ENCODE peak calls at places on chromosomes 5 and 9, in nine cellular contexts. W is GDM1, P is A172, T is Kasumi-1, Z is posterior cingulate gyrus, L is H9, G is AG09319, H is NCI-H460, J is SHP77. R is an unnamed sample.
A peak's percentile ranks its signal among the peaks of the same experiment; 100 is the strongest.

GRCh38 chr5:134647750-134648424 is 698 bp upstream of the SEC24A start:
- DNase-seq in W (no peak), P (peak; percentile 62), T (peak; percentile 46), Z (no peak), L (no peak), G (no peak), H (peak; percentile 8), J (no peak), R (peak; percentile 19)

GRCh38 chr9:19495186-19496028 is 86.6 kb downstream of the ACER2 start:
- DNase-seq in W (no peak), P (no peak), T (no peak), Z (no peak), L (no peak), G (no peak), H (no peak), J (no peak), R (no peak)

GRCh38 chr5:14190194-14191164 is 47.3 kb downstream of the TRIO start:
- DNase-seq in W (no peak), P (peak; percentile 98), T (no peak), Z (no peak), L (no peak), G (peak; percentile 80), H (peak; percentile 67), J (peak; percentile 78), R (no peak)

GRCh38 chr5:105695916-105696315 is 1974.8 kb downstream of the EFNA5 start:
- DNase-seq in W (no peak), P (no peak), T (no peak), Z (no peak), L (peak; percentile 35), G (no peak), H (no peak), J (no peak), R (peak; percentile 12)

GRCh38 chr5:93829346-93829745 is 87.9 kb upstream of the POU5F2 start:
- DNase-seq in W (no peak), P (no peak), T (no peak), Z (no peak), L (no peak), G (no peak), H (no peak), J (no peak), R (no peak)

GRCh38 chr9:36008774-36009300 is 27.9 kb upstream of the RECK start:
- DNase-seq in W (peak; percentile 33), P (peak; percentile 12), T (peak; percentile 81), Z (peak; percentile 40), L (peak; percentile 75), G (peak; percentile 48), H (peak; percentile 65), J (peak; percentile 57), R (peak; percentile 59)

GRCh38 chr5:151223447-151224264 is at the start of gene CCDC69:
- DNase-seq in W (peak; percentile 58), P (peak; percentile 62), T (peak; percentile 75), Z (peak; percentile 67), L (peak; percentile 88), G (peak; percentile 28), H (peak; percentile 40), J (peak; percentile 46), R (peak; percentile 92)

GRCh38 chr5:154316223-154316967 is 125.9 kb downstream of the GALNT10 start:
- DNase-seq in W (no peak), P (no peak), T (no peak), Z (no peak), L (no peak), G (no peak), H (no peak), J (no peak), R (no peak)

GRCh38 chr5:61641748-61642565 is 309.9 kb downstream of the ZSWIM6 start:
- DNase-seq in W (no peak), P (no peak), T (no peak), Z (no peak), L (no peak), G (no peak), H (no peak), J (no peak), R (no peak)

GRCh38 chr5:2866622-2867372 is 115.3 kb upstream of the IRX2 start:
- DNase-seq in W (no peak), P (no peak), T (no peak), Z (no peak), L (no peak), G (no peak), H (no peak), J (no peak), R (no peak)

GRCh38 chr5:111129938-111130337 is 37.8 kb downstream of the WDR36 start:
- DNase-seq in W (no peak), P (no peak), T (no peak), Z (no peak), L (no peak), G (no peak), H (no peak), J (no peak), R (peak; percentile 8)

GRCh38 chr5:166517976-166518375 is 1773.5 kb upstream of the WWC1 start:
- DNase-seq in W (no peak), P (no peak), T (no peak), Z (no peak), L (no peak), G (no peak), H (no peak), J (no peak), R (no peak)

GRCh38 chr9:129317179-129318011 is 139.3 kb upstream of the IER5L start:
- DNase-seq in W (no peak), P (no peak), T (peak; percentile 3), Z (peak; percentile 80), L (no peak), G (no peak), H (no peak), J (peak; percentile 68), R (peak; percentile 73)

GRCh38 chr9:113695901-113696300 is 180.2 kb upstream of the ZNF618 start:
- DNase-seq in W (no peak), P (peak; percentile 63), T (no peak), Z (no peak), L (no peak), G (no peak), H (no peak), J (no peak), R (no peak)